ENCODE peak calls at places on chromosomes 3 and 15, in four cellular contexts. S, L, D and R are unnamed samples.

GRCh38 chr3:1348547-1348946 is 255.7 kb downstream of the CNTN6 start:
- DNase-seq in D (no peak), S (no peak), L (no peak), R (no peak)

GRCh38 chr3:171333784-171334464 is 126.3 kb downstream of the TNIK start:
- DNase-seq in D (no peak), S (peak; percentile 78), L (no peak), R (no peak)

GRCh38 chr15:73265536-73266153 is 103.1 kb downstream of the HCN4 start:
- DNase-seq in L (peak; percentile 43), S (peak; percentile 65), D (peak; percentile 52), R (peak; percentile 74)

GRCh38 chr3:10319804-10320203 is 1.1 kb downstream of the SEC13 start:
- DNase-seq in L (peak; percentile 12), D (no peak), S (no peak), R (no peak)

GRCh38 chr3:45604999-45605398 is 10.4 kb downstream of the LIMD1 start:
- DNase-seq in S (no peak), D (no peak), L (no peak), R (no peak)

GRCh38 chr3:179071161-179071568 is 444 bp downstream of the ZMAT3 start:
- DNase-seq in S (peak; percentile 44), D (peak; percentile 13), L (peak; percentile 67), R (peak; percentile 15)

GRCh38 chr3:99789322-99789721 is 28.3 kb upstream of the CMSS1 start:
- DNase-seq in D (peak; percentile 37), L (peak; percentile 67), S (peak; percentile 25), R (peak; percentile 47)

GRCh38 chr3:12187448-12188327 is 29.0 kb upstream of the TIMP4 start:
- DNase-seq in S (no peak), L (peak; percentile 71), D (no peak), R (no peak)

GRCh38 chr15:88115529-88116152 is 140.9 kb downstream of the NTRK3 start:
- DNase-seq in L (no peak), S (no peak), D (no peak), R (no peak)

GRCh38 chr15:69414702-69415161 is 583 bp downstream of the KIF23 start:
- DNase-seq in L (peak; percentile 89), S (peak; percentile 59), D (peak; percentile 74), R (peak; percentile 83)

GRCh38 chr3:60707452-60708020 is 543.7 kb downstream of the FHIT start:
- DNase-seq in L (peak; percentile 24), D (no peak), S (no peak), R (no peak)

GRCh38 chr15:58472821-58473581 is 41.2 kb downstream of the LIPC start:
- DNase-seq in L (peak; percentile 53), S (no peak), D (no peak), R (no peak)

GRCh38 chr3:48928679-48929078 is 10.0 kb downstream of the ARIH2 start:
- DNase-seq in L (peak; percentile 38), S (no peak), D (no peak), R (no peak)

GRCh38 chr15:75065467-75065850 is 42.1 kb downstream of the PPCDC start:
- DNase-seq in S (peak; percentile 39), D (peak; percentile 85), L (peak; percentile 24), R (no peak)

GRCh38 chr3:37833790-37834189 is 27.9 kb upstream of the CTDSPL start:
- DNase-seq in L (no peak), S (no peak), D (no peak), R (peak; percentile 36)

GRCh38 chr3:51796859-51797258 is 17.8 kb upstream of the IQCF6 start:
- DNase-seq in L (no peak), D (no peak), S (no peak), R (no peak)

GRCh38 chr15:49692514-49693090 is 71.8 kb downstream of the DTWD1 start:
- DNase-seq in L (no peak), S (no peak), D (no peak), R (no peak)

GRCh38 chr3:32143849-32144757 is 37.7 kb downstream of the GPD1L start:
- DNase-seq in S (peak; percentile 75), L (peak; percentile 97), D (peak; percentile 78), R (peak; percentile 83)

GRCh38 chr15:96474274-96474673 is 143.8 kb downstream of the NR2F2 start:
- DNase-seq in D (no peak), L (no peak), S (no peak), R (no peak)

GRCh38 chr15:23860290-23860751 is 173.2 kb upstream of the NDN start:
- DNase-seq in D (no peak), S (no peak), L (no peak), R (no peak)

GRCh38 chr3:173066044-173066679 is 74.9 kb downstream of the SPATA16 start:
- DNase-seq in S (no peak), L (peak; percentile 11), D (no peak), R (no peak)

GRCh38 chr3:140859592-140860336 is 81.9 kb upstream of the SLC25A36 start:
- DNase-seq in D (no peak), L (no peak), S (no peak), R (no peak)

GRCh38 chr3:52052831-52053306 is 3.5 kb downstream of the DUSP7 start:
- DNase-seq in S (peak; percentile 65), L (peak; percentile 77), D (peak; percentile 53), R (peak; percentile 38)

GRCh38 chr15:20361091-20361490 is 180.5 kb downstream of the GOLGA6L6 start:
- DNase-seq in L (no peak), S (no peak), D (no peak), R (no peak)

DNA sequence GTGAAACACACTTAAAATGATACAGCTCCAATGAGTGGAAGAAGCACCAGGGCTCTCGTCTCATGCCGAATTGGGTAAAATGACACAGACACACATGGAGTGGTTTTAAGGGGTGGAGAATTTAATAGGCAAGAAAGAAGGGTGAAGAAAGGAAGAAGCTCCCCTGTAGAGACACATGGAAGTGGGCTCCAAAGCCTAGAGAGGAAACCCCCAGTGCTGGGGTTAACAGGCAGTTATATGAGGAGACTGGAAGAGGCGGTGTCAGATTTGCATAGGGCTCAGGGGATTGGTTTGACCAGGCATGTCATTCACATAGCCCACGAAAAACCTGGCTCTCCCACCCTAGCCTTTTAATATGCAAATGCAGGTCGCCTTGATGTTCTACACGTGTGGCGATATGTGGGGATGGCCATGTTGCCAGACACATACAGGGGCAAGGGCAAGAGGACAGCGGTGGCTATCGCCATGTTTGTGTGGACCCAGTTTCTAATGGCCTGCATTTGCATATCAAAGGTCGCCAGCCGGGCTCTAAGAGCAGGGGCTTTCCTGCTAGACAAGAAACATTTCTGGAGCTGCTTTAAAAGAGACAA is 1.9 kb upstream of the DPH6 start:
- DNase-seq in L (no peak), D (no peak), S (peak; percentile 53), R (no peak)
- H3K4me3 ChIP-seq in L (no peak overlapping the region), D (no peak overlapping the region), S (peak overlapping the region; percentile 57), R (no peak overlapping the region)

GRCh38 chr15:41585140-41586047 is 26.4 kb downstream of the TYRO3 start:
- DNase-seq in S (no peak), D (no peak), L (peak; percentile 44), R (peak; percentile 35)
- TF ChIP-seq MAZ in S (no peak), D (no peak), L (no peak), R (no peak)

DNA sequence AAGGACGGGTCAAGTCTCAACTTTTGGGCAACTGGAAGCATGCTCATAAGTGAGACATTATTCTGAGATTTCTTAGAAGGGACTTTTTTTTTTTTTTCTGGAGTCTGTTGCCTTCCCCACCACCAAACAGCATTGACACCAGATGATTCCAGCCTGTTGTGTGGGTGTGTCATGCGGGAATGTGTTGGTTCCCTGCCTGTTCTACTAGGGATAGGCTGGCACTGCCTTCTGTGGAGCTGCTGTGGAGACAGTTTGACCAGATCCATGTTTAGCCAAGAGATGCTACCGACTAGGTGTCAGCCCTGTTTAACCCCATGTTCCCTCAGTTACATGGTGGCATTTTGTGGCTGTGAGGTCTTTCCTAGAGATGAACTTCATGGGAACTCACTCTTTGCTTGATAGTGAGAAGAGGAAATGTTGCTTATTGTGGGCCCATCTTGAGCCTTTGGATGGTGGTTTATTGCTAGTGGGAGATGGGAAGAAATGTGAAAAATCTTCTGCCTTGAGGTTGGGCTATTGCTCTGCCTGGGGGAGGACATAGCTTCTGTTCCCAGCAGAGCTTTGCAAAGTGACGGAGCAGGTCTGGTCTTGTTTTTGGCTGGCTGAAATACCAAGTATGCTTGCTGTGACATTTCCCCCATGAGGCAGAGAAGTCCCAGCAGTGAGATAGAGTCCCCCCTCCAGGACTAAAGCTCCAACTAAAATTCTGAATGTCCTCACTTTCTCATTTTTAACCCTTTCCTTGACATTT is 31.3 kb downstream of the TRAK1 start:
- DNase-seq in S (no peak), L (no peak), D (no peak), R (no peak)
- H3K4me3 ChIP-seq in S (no peak overlapping the region), L (no peak overlapping the region), D (no peak overlapping the region), R (no peak overlapping the region)

GRCh38 chr3:133574260-133574881 is 885 bp downstream of the CDV3 start:
- DNase-seq in S (peak; percentile 53), L (peak; percentile 80), D (peak; percentile 44), R (peak; percentile 39)
- TF ChIP-seq MAZ in S (peak; percentile 59), L (peak; percentile 81), D (peak; percentile 36), R (no peak)